ENCODE peak calls at places on chromosomes 1 and 21, in ten cellular contexts. One of them, this sample, is unnamed.

GRCh38 chr1:214380986-214381695 is 100.2 kb downstream of the SMYD2 start:
- DNase-seq in esophagus squamous epithelium: no peak
- DNase-seq in suprapubic skin: no peak
- DNase-seq in OCI-LY7: no peak
- DNase-seq in WTC11: no peak
- DNase-seq in pancreas: no peak
- DNase-seq in PC-3: peak
- DNase-seq in endothelial cell: no peak
- DNase-seq in progenitor cell of endocrine pancreas: no peak
- DNase-seq in foreskin fibroblast: peak
- DNase-seq in this sample: no peak

GRCh38 chr1:207752456-207753132 is 740 bp downstream of the CD46 start:
- DNase-seq in esophagus squamous epithelium: no peak
- DNase-seq in suprapubic skin: peak
- DNase-seq in OCI-LY7: peak
- DNase-seq in WTC11: peak
- DNase-seq in pancreas: peak
- DNase-seq in PC-3: peak
- DNase-seq in endothelial cell: peak
- DNase-seq in progenitor cell of endocrine pancreas: peak
- DNase-seq in foreskin fibroblast: peak
- DNase-seq in this sample: peak

GRCh38 chr1:3595949-3596348 is 15.4 kb downstream of the MEGF6 start:
- DNase-seq in esophagus squamous epithelium: no peak
- DNase-seq in suprapubic skin: no peak
- DNase-seq in OCI-LY7: no peak
- DNase-seq in WTC11: no peak
- DNase-seq in pancreas: no peak
- DNase-seq in PC-3: no peak
- DNase-seq in endothelial cell: no peak
- DNase-seq in progenitor cell of endocrine pancreas: no peak
- DNase-seq in foreskin fibroblast: no peak
- DNase-seq in this sample: no peak

GRCh38 chr1:174740248-174740990 is 259.3 kb upstream of the CACYBP start:
- DNase-seq in esophagus squamous epithelium: no peak
- DNase-seq in suprapubic skin: no peak
- DNase-seq in OCI-LY7: no peak
- DNase-seq in WTC11: no peak
- DNase-seq in pancreas: no peak
- DNase-seq in PC-3: peak
- DNase-seq in endothelial cell: no peak
- DNase-seq in progenitor cell of endocrine pancreas: no peak
- DNase-seq in foreskin fibroblast: peak
- DNase-seq in this sample: no peak

GRCh38 chr1:75087278-75087677 is 46.9 kb upstream of the LHX8 start:
- DNase-seq in esophagus squamous epithelium: no peak
- DNase-seq in suprapubic skin: no peak
- DNase-seq in OCI-LY7: no peak
- DNase-seq in WTC11: no peak
- DNase-seq in pancreas: no peak
- DNase-seq in PC-3: no peak
- DNase-seq in endothelial cell: no peak
- DNase-seq in progenitor cell of endocrine pancreas: no peak
- DNase-seq in foreskin fibroblast: no peak
- DNase-seq in this sample: no peak

GRCh38 chr1:115838426-115838804 is 2.5 kb downstream of the NHLH2 start:
- DNase-seq in esophagus squamous epithelium: no peak
- DNase-seq in suprapubic skin: no peak
- DNase-seq in OCI-LY7: no peak
- DNase-seq in WTC11: peak
- DNase-seq in pancreas: no peak
- DNase-seq in PC-3: no peak
- DNase-seq in endothelial cell: peak
- DNase-seq in progenitor cell of endocrine pancreas: no peak
- DNase-seq in foreskin fibroblast: peak
- DNase-seq in this sample: peak

GRCh38 chr1:205950826-205951549 is 7.7 kb upstream of the SLC26A9 start:
- DNase-seq in esophagus squamous epithelium: no peak
- DNase-seq in suprapubic skin: no peak
- DNase-seq in OCI-LY7: no peak
- DNase-seq in WTC11: no peak
- DNase-seq in pancreas: no peak
- DNase-seq in PC-3: peak
- DNase-seq in endothelial cell: no peak
- DNase-seq in progenitor cell of endocrine pancreas: no peak
- DNase-seq in foreskin fibroblast: peak
- DNase-seq in this sample: no peak

GRCh38 chr1:62593825-62594394 is 3.4 kb upstream of the ANGPTL3 start:
- DNase-seq in esophagus squamous epithelium: no peak
- DNase-seq in suprapubic skin: no peak
- DNase-seq in OCI-LY7: no peak
- DNase-seq in WTC11: no peak
- DNase-seq in pancreas: no peak
- DNase-seq in PC-3: no peak
- DNase-seq in endothelial cell: no peak
- DNase-seq in progenitor cell of endocrine pancreas: no peak
- DNase-seq in foreskin fibroblast: no peak
- DNase-seq in this sample: no peak

GRCh38 chr1:244851546-244852231 is 12.7 kb downstream of the HNRNPU start:
- DNase-seq in esophagus squamous epithelium: no peak
- DNase-seq in suprapubic skin: no peak
- DNase-seq in OCI-LY7: no peak
- DNase-seq in WTC11: no peak
- DNase-seq in pancreas: no peak
- DNase-seq in PC-3: no peak
- DNase-seq in endothelial cell: no peak
- DNase-seq in progenitor cell of endocrine pancreas: no peak
- DNase-seq in foreskin fibroblast: no peak
- DNase-seq in this sample: no peak

GRCh38 chr1:205775717-205776056 is 405 bp upstream of the RAB29 start:
- DNase-seq in esophagus squamous epithelium: no peak
- DNase-seq in suprapubic skin: no peak
- DNase-seq in OCI-LY7: no peak
- DNase-seq in WTC11: no peak
- DNase-seq in pancreas: no peak
- DNase-seq in PC-3: peak
- DNase-seq in endothelial cell: no peak
- DNase-seq in progenitor cell of endocrine pancreas: no peak
- DNase-seq in foreskin fibroblast: peak
- DNase-seq in this sample: no peak

GRCh38 chr1:10694274-10694632 is 102.2 kb downstream of the CASZ1 start:
- DNase-seq in esophagus squamous epithelium: no peak
- DNase-seq in suprapubic skin: no peak
- DNase-seq in OCI-LY7: peak
- DNase-seq in WTC11: no peak
- DNase-seq in pancreas: peak
- DNase-seq in PC-3: no peak
- DNase-seq in endothelial cell: no peak
- DNase-seq in progenitor cell of endocrine pancreas: no peak
- DNase-seq in foreskin fibroblast: peak
- DNase-seq in this sample: no peak

GRCh38 chr1:178933709-178934573 is 63.1 kb upstream of the ANGPTL1 start:
- DNase-seq in esophagus squamous epithelium: no peak
- DNase-seq in suprapubic skin: no peak
- DNase-seq in OCI-LY7: no peak
- DNase-seq in WTC11: no peak
- DNase-seq in pancreas: no peak
- DNase-seq in PC-3: no peak
- DNase-seq in endothelial cell: no peak
- DNase-seq in progenitor cell of endocrine pancreas: no peak
- DNase-seq in foreskin fibroblast: peak
- DNase-seq in this sample: no peak

GRCh38 chr1:19840228-19840627 is 25.1 kb upstream of the RNF186 start:
- DNase-seq in esophagus squamous epithelium: no peak
- DNase-seq in suprapubic skin: no peak
- DNase-seq in OCI-LY7: no peak
- DNase-seq in WTC11: no peak
- DNase-seq in pancreas: no peak
- DNase-seq in PC-3: no peak
- DNase-seq in endothelial cell: no peak
- DNase-seq in progenitor cell of endocrine pancreas: no peak
- DNase-seq in foreskin fibroblast: no peak
- DNase-seq in this sample: no peak

GRCh38 chr1:67732750-67733151 is 47.8 kb downstream of the GADD45A start:
- DNase-seq in esophagus squamous epithelium: no peak
- DNase-seq in suprapubic skin: no peak
- DNase-seq in OCI-LY7: peak
- DNase-seq in WTC11: no peak
- DNase-seq in pancreas: no peak
- DNase-seq in PC-3: no peak
- DNase-seq in endothelial cell: no peak
- DNase-seq in progenitor cell of endocrine pancreas: no peak
- DNase-seq in foreskin fibroblast: peak
- DNase-seq in this sample: no peak

GRCh38 chr1:67645495-67646144 is 39.4 kb upstream of the GADD45A start:
- DNase-seq in esophagus squamous epithelium: no peak
- DNase-seq in suprapubic skin: no peak
- DNase-seq in OCI-LY7: no peak
- DNase-seq in WTC11: no peak
- DNase-seq in pancreas: peak
- DNase-seq in PC-3: peak
- DNase-seq in endothelial cell: no peak
- DNase-seq in progenitor cell of endocrine pancreas: no peak
- DNase-seq in foreskin fibroblast: peak
- DNase-seq in this sample: no peak

GRCh38 chr21:29771491-29772066 is 168.2 kb downstream of the GRIK1 start:
- DNase-seq in esophagus squamous epithelium: no peak
- DNase-seq in suprapubic skin: no peak
- DNase-seq in OCI-LY7: no peak
- DNase-seq in WTC11: no peak
- DNase-seq in pancreas: no peak
- DNase-seq in PC-3: no peak
- DNase-seq in endothelial cell: no peak
- DNase-seq in progenitor cell of endocrine pancreas: no peak
- DNase-seq in foreskin fibroblast: no peak
- DNase-seq in this sample: no peak

GRCh38 chr1:163565171-163565570 is 243.4 kb downstream of the NUF2 start:
- DNase-seq in esophagus squamous epithelium: no peak
- DNase-seq in suprapubic skin: no peak
- DNase-seq in OCI-LY7: no peak
- DNase-seq in WTC11: no peak
- DNase-seq in pancreas: no peak
- DNase-seq in PC-3: no peak
- DNase-seq in endothelial cell: no peak
- DNase-seq in progenitor cell of endocrine pancreas: no peak
- DNase-seq in foreskin fibroblast: peak
- DNase-seq in this sample: no peak

GRCh38 chr1:4655674-4656532 is 1.5 kb downstream of the AJAP1 start:
- DNase-seq in esophagus squamous epithelium: no peak
- DNase-seq in suprapubic skin: no peak
- DNase-seq in OCI-LY7: peak
- DNase-seq in WTC11: peak
- DNase-seq in pancreas: peak
- DNase-seq in PC-3: peak
- DNase-seq in endothelial cell: peak
- DNase-seq in progenitor cell of endocrine pancreas: peak
- DNase-seq in foreskin fibroblast: peak
- DNase-seq in this sample: peak
- TF ChIP-seq CTCF in esophagus squamous epithelium: peak
- TF ChIP-seq CTCF in suprapubic skin: peak
- TF ChIP-seq CTCF in OCI-LY7: peak
- TF ChIP-seq CTCF in WTC11: no peak
- TF ChIP-seq CTCF in pancreas: peak
- TF ChIP-seq CTCF in PC-3: peak
- TF ChIP-seq CTCF in endothelial cell: peak
- TF ChIP-seq CTCF in progenitor cell of endocrine pancreas: peak
- TF ChIP-seq CTCF in foreskin fibroblast: peak
- TF ChIP-seq CTCF in this sample: peak

DNA sequence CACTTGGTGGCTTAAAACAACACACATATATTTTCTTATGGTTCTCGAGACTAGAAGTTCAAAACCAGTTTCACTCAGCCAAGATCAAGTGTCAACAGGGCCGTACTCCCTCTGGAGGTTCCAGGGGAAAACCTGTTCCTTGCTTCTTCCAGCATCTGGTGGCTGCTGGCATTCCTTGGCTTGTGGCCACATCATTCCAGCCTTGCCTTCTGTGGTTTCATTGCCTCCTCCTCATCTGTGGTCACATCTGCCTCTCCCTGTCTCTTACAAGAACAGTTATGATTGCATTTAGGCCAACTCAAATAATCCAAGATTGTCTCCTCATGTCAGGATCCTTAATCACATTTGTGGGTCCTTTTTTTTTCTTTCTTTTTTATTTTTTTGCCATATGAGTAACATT is 240.7 kb upstream of the HOOK1 start:
- DNase-seq in esophagus squamous epithelium: no peak
- DNase-seq in suprapubic skin: no peak
- DNase-seq in OCI-LY7: no peak
- DNase-seq in WTC11: no peak
- DNase-seq in pancreas: no peak
- DNase-seq in PC-3: peak
- DNase-seq in endothelial cell: no peak
- DNase-seq in progenitor cell of endocrine pancreas: no peak
- DNase-seq in foreskin fibroblast: peak
- DNase-seq in this sample: no peak
- TF ChIP-seq CTCF in esophagus squamous epithelium: no peak
- TF ChIP-seq CTCF in suprapubic skin: no peak
- TF ChIP-seq CTCF in OCI-LY7: no peak
- TF ChIP-seq CTCF in WTC11: no peak
- TF ChIP-seq CTCF in pancreas: no peak
- TF ChIP-seq CTCF in PC-3: no peak
- TF ChIP-seq CTCF in endothelial cell: no peak
- TF ChIP-seq CTCF in progenitor cell of endocrine pancreas: no peak
- TF ChIP-seq CTCF in foreskin fibroblast: no peak
- TF ChIP-seq CTCF in this sample: no peak

GRCh38 chr1:1270813-1271212 is 2.8 kb downstream of the UBE2J2 start:
- DNase-seq in esophagus squamous epithelium: no peak
- DNase-seq in suprapubic skin: no peak
- DNase-seq in OCI-LY7: no peak
- DNase-seq in WTC11: no peak
- DNase-seq in pancreas: no peak
- DNase-seq in PC-3: no peak
- DNase-seq in endothelial cell: no peak
- DNase-seq in progenitor cell of endocrine pancreas: no peak
- DNase-seq in foreskin fibroblast: peak
- DNase-seq in this sample: no peak
- TF ChIP-seq CTCF in esophagus squamous epithelium: no peak
- TF ChIP-seq CTCF in suprapubic skin: no peak
- TF ChIP-seq CTCF in OCI-LY7: no peak
- TF ChIP-seq CTCF in WTC11: no peak
- TF ChIP-seq CTCF in pancreas: no peak
- TF ChIP-seq CTCF in PC-3: no peak
- TF ChIP-seq CTCF in endothelial cell: no peak
- TF ChIP-seq CTCF in progenitor cell of endocrine pancreas: no peak
- TF ChIP-seq CTCF in foreskin fibroblast: no peak
- TF ChIP-seq CTCF in this sample: no peak

GRCh38 chr1:15062479-15063099 is 91.0 kb upstream of the TMEM51 start:
- DNase-seq in esophagus squamous epithelium: no peak
- DNase-seq in suprapubic skin: no peak
- DNase-seq in OCI-LY7: no peak
- DNase-seq in WTC11: no peak
- DNase-seq in pancreas: no peak
- DNase-seq in PC-3: peak
- DNase-seq in endothelial cell: peak
- DNase-seq in progenitor cell of endocrine pancreas: no peak
- DNase-seq in foreskin fibroblast: no peak
- DNase-seq in this sample: no peak
- TF ChIP-seq CTCF in esophagus squamous epithelium: peak
- TF ChIP-seq CTCF in suprapubic skin: no peak
- TF ChIP-seq CTCF in OCI-LY7: peak
- TF ChIP-seq CTCF in WTC11: peak
- TF ChIP-seq CTCF in pancreas: peak
- TF ChIP-seq CTCF in PC-3: peak
- TF ChIP-seq CTCF in endothelial cell: peak
- TF ChIP-seq CTCF in progenitor cell of endocrine pancreas: peak
- TF ChIP-seq CTCF in foreskin fibroblast: peak
- TF ChIP-seq CTCF in this sample: peak

This sample was measured in mesothelial cell of epicardium.